ENCODE peak calls at places on chromosome 7, in ten cellular contexts. W is body of pancreas, M is tibial nerve, L is endothelial cell of umbilical vein, U is prostate gland, Q is thyroid gland, N is right lobe of liver, G is A549, P is uterus, J is ovary. D is an unnamed sample.
A peak's percentile ranks its signal among the peaks of the same experiment; 100 is the strongest.

GRCh38 chr7:93728292-93728691 is 153.8 kb upstream of the CALCR start:
- DNase-seq in U (no peak), Q (no peak), P (no peak), M (no peak), L (no peak), W (no peak), G (no peak), J (no peak), N (no peak), D (no peak)

GRCh38 chr7:105216786-105217185 is 171.9 kb downstream of the SRPK2 start:
- DNase-seq in P (no peak), M (no peak), Q (no peak), L (no peak), W (no peak), G (peak; percentile 29), U (no peak), N (no peak), J (no peak), D (no peak)

GRCh38 chr7:43530553-43531410 is 52.1 kb upstream of the STK17A start:
- DNase-seq in P (no peak), G (no peak), Q (no peak), U (no peak), M (no peak), L (no peak), J (no peak), W (no peak), N (no peak), D (no peak)

GRCh38 chr7:45930967-45931366 is 9.9 kb upstream of the IGFBP3 start:
- DNase-seq in M (no peak), J (no peak), N (no peak), G (no peak), L (no peak), P (no peak), W (no peak), Q (no peak), U (no peak), D (no peak)

GRCh38 chr7:77205706-77206105 is 6.1 kb upstream of the FGL2 start:
- DNase-seq in Q (no peak), G (no peak), L (no peak), U (no peak), W (no peak), M (no peak), P (no peak), N (no peak), J (no peak), D (no peak)

GRCh38 chr7:13821152-13821787 is 168.2 kb downstream of the ETV1 start:
- DNase-seq in P (no peak), W (no peak), G (no peak), M (no peak), L (no peak), Q (no peak), U (no peak), J (no peak), N (no peak), D (no peak)

GRCh38 chr7:141045126-141045841 is 28.6 kb upstream of the TMEM178B start:
- DNase-seq in P (no peak), Q (peak; percentile 27), L (no peak), U (no peak), W (no peak), N (no peak), J (no peak), M (no peak), G (peak; percentile 46), D (no peak)

GRCh38 chr7:84204655-84205054 is 10.1 kb upstream of the SEMA3A start:
- DNase-seq in L (no peak), G (no peak), M (no peak), P (no peak), U (no peak), J (no peak), W (no peak), Q (no peak), N (no peak), D (no peak)

GRCh38 chr7:157807510-157807909 is 470.7 kb downstream of the DNAJB6 start:
- DNase-seq in J (no peak), M (no peak), U (no peak), W (no peak), G (peak; percentile 32), Q (no peak), L (no peak), N (no peak), P (no peak), D (no peak)

GRCh38 chr7:82423446-82423845 is 20.1 kb downstream of the CACNA2D1 start:
- DNase-seq in N (no peak), W (no peak), U (no peak), M (no peak), P (no peak), Q (no peak), J (no peak), G (no peak), L (no peak), D (no peak)

GRCh38 chr7:66304536-66304935 is 99.4 kb downstream of the TPST1 start:
- DNase-seq in G (no peak), P (no peak), Q (no peak), N (no peak), W (no peak), L (peak; percentile 88), U (no peak), M (no peak), J (no peak), D (no peak)

GRCh38 chr7:95865716-95866371 is 93.5 kb downstream of the DYNC1I1 start:
- DNase-seq in M (no peak), U (no peak), W (no peak), N (no peak), J (no peak), L (peak; percentile 43), P (no peak), G (peak; percentile 50), Q (no peak), D (no peak)

GRCh38 chr7:111413796-111414195 is 148.5 kb downstream of the IMMP2L start:
- DNase-seq in J (no peak), G (no peak), M (peak; percentile 32), L (no peak), Q (peak; percentile 3), N (no peak), W (no peak), P (no peak), U (no peak), D (no peak)

GRCh38 chr7:47941136-47941844 is 7.0 kb downstream of the PKD1L1 start:
- DNase-seq in U (no peak), J (no peak), Q (no peak), P (no peak), G (no peak), M (no peak), W (no peak), L (peak; percentile 76), N (no peak), D (no peak)

GRCh38 chr7:100091411-100092181 is 2.8 kb downstream of the COPS6 start:
- DNase-seq in J (no peak), P (no peak), G (peak; percentile 42), Q (no peak), L (no peak), U (no peak), W (no peak), M (no peak), N (no peak), D (no peak)

GRCh38 chr7:142345817-142346216 is 88.0 kb upstream of the PRSS58 start:
- DNase-seq in U (no peak), J (no peak), L (no peak), P (no peak), M (no peak), N (no peak), W (no peak), Q (peak; percentile 8), G (no peak), D (no peak)

DNA sequence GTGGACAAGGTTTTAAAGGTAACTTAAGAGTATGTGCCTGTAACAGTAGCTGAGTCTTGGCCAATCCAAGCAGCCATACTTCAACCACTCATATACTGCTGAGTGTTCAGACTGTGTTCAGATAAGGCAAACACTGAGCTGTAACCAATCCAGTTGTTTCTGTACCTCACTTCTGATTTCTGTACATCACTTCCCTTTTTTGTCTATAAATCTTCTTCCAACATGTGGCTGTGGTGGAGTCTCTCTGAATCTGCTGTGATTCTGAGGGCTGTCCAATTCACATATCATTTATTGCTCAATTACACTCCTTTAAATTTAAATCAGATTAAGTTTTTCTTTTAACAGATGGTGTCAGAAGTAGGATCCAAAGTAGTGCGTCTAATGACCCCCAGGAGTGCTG is 149.5 kb upstream of the PHF14 start:
- DNase-seq in J (no peak), Q (no peak), P (no peak), N (no peak), L (no peak), G (no peak), W (no peak), U (no peak), M (no peak), D (no peak)
- TF ChIP-seq POLR2A in J (no peak), Q (no peak), P (no peak), N (no peak), L (no peak), G (no peak), W (no peak), U (no peak), M (no peak), D (no peak)

GRCh38 chr7:2254429-2255144 is 12.6 kb downstream of the NUDT1 start:
- DNase-seq in Q (no peak), G (no peak), U (no peak), L (no peak), M (no peak), J (no peak), P (no peak), W (no peak), N (no peak), D (no peak)
- TF ChIP-seq CTCF in Q (no peak), G (no peak), U (no peak), L (no peak), M (no peak), J (no peak), P (no peak), W (no peak), N (no peak), D (no peak)

GRCh38 chr7:101869026-101869900 is 51.8 kb downstream of the CUX1 start:
- DNase-seq in M (no peak), N (no peak), Q (no peak), W (no peak), P (no peak), L (no peak), J (no peak), U (no peak), G (no peak), D (no peak)
- H3K27ac ChIP-seq in M (no peak overlapping the region), N (no peak overlapping the region), Q (peak overlapping the region; percentile 83), W (no peak overlapping the region), P (peak overlapping the region; percentile 72), L (no peak overlapping the region), J (no peak overlapping the region), U (peak overlapping the region; percentile 72), G (peak overlapping the region; percentile 69), D (no peak overlapping the region)

DNA sequence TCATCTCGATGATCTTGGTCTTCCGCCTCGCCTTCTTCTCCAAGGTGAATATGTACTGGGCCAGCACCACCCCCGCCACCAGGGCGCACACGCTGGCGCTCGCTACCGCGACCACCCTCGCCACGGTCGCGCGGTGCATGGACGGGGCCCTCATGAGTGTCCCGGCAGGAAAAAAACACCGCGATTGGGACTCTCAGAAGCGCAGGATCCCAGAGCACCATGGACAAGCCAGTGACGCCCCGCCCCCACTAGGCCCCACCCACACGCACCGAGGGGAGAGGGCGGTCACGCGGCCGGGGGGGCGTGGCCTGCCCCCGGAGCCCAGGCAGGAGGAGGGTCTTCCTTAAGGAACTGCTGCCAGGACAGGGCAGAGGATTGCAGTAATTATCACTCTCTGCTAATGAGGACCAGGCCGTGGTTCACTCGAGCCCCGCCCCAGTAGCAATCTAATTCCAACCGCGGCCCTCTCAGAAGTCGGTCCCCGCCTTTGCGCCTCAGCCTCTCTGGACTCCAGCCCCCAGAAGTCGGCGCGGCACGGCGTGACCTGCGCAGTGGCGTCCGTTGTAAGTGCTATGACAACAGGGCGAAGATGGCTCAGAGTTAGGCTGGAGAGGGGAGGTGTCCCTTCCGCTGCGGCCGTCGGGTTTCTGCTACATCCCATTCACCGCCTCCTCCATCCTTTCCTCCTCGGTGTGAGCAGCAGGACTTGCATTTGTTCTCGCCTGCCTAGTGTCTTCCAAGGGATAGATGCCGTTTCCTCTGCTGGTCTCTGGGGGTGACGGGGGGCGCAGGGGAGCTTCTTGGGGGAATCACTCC is at the start of gene BBS9:
- DNase-seq in N (peak; percentile 95), G (peak; percentile 95), L (peak; percentile 96), M (peak; percentile 97), P (peak; percentile 94), W (peak; percentile 91), U (peak; percentile 90), Q (peak; percentile 94), J (peak; percentile 96), D (peak; percentile 97)
- TF ChIP-seq POLR2A in N (no peak), G (peak; percentile 79), L (peak; percentile 64), M (peak; percentile 13), P (peak; percentile 53), W (peak; percentile 31), U (peak; percentile 24), Q (peak; percentile 39), J (peak; percentile 29), D (no peak)

D was measured in esophagus muscularis mucosa.